ENCODE peak calls at places on chromosome 6, in five cellular contexts. One of them, this sample, is unnamed.

GRCh38 chr6:141744194-141744925 is 388.4 kb upstream of the GJE1 start:
- DNase-seq in GM12878: no peak
- DNase-seq in tibial nerve: no peak
- DNase-seq in A549: no peak
- DNase-seq in esophagus muscularis mucosa: no peak
- DNase-seq in this sample: no peak

GRCh38 chr6:14635195-14635594 is 517.6 kb downstream of the CD83 start:
- DNase-seq in GM12878: no peak
- DNase-seq in tibial nerve: no peak
- DNase-seq in A549: no peak
- DNase-seq in esophagus muscularis mucosa: no peak
- DNase-seq in this sample: peak

GRCh38 chr6:107740496-107741190 is 83.5 kb downstream of the SCML4 start:
- DNase-seq in GM12878: no peak
- DNase-seq in tibial nerve: no peak
- DNase-seq in A549: no peak
- DNase-seq in esophagus muscularis mucosa: peak
- DNase-seq in this sample: peak

GRCh38 chr6:136014454-136015421 is 163.2 kb downstream of the PDE7B start:
- DNase-seq in GM12878: no peak
- DNase-seq in tibial nerve: no peak
- DNase-seq in A549: peak
- DNase-seq in esophagus muscularis mucosa: no peak
- DNase-seq in this sample: no peak

GRCh38 chr6:160069050-160069454 is 52.6 kb upstream of the SLC22A1 start:
- DNase-seq in GM12878: peak
- DNase-seq in tibial nerve: no peak
- DNase-seq in A549: no peak
- DNase-seq in esophagus muscularis mucosa: no peak
- DNase-seq in this sample: peak

GRCh38 chr6:46736913-46737312 is 1.7 kb upstream of the PLA2G7 start:
- DNase-seq in GM12878: no peak
- DNase-seq in tibial nerve: no peak
- DNase-seq in A549: no peak
- DNase-seq in esophagus muscularis mucosa: no peak
- DNase-seq in this sample: no peak

GRCh38 chr6:87959083-87959482 is 88.6 kb upstream of the SPACA1 start:
- DNase-seq in GM12878: no peak
- DNase-seq in tibial nerve: no peak
- DNase-seq in A549: no peak
- DNase-seq in esophagus muscularis mucosa: no peak
- DNase-seq in this sample: no peak

GRCh38 chr6:116971959-116972358 is 94.9 kb downstream of the RFX6 start:
- DNase-seq in GM12878: no peak
- DNase-seq in tibial nerve: no peak
- DNase-seq in A549: peak
- DNase-seq in esophagus muscularis mucosa: no peak
- DNase-seq in this sample: peak

GRCh38 chr6:128327890-128328289 is 192.5 kb downstream of the PTPRK start:
- DNase-seq in GM12878: no peak
- DNase-seq in tibial nerve: no peak
- DNase-seq in A549: peak
- DNase-seq in esophagus muscularis mucosa: no peak
- DNase-seq in this sample: peak

DNA sequence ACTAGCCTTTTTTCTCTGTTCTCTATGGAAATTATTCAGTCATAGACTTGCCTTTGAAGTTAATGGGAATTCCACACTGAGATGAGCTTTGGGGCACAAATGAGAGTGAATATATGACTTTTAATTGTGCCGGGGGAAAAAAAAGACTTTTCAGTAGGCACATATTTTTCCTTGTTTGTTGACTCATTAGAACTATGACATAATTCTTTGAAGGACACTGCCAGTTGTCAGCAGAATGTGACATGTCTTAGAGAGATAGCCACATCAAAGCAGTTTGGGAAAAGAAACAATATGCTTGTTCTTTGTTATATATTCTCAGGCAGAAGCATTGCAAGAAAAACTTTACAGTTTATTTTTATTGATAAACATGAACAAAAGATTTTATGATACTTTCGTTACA is 138.3 kb downstream of the COL9A1 start:
- DNase-seq in GM12878: no peak
- DNase-seq in tibial nerve: no peak
- DNase-seq in A549: no peak
- DNase-seq in esophagus muscularis mucosa: no peak
- DNase-seq in this sample: no peak
- TF ChIP-seq EP300 in GM12878: no peak
- TF ChIP-seq EP300 in tibial nerve: no peak
- TF ChIP-seq EP300 in A549: no peak
- TF ChIP-seq EP300 in esophagus muscularis mucosa: no peak
- TF ChIP-seq EP300 in this sample: no peak

DNA sequence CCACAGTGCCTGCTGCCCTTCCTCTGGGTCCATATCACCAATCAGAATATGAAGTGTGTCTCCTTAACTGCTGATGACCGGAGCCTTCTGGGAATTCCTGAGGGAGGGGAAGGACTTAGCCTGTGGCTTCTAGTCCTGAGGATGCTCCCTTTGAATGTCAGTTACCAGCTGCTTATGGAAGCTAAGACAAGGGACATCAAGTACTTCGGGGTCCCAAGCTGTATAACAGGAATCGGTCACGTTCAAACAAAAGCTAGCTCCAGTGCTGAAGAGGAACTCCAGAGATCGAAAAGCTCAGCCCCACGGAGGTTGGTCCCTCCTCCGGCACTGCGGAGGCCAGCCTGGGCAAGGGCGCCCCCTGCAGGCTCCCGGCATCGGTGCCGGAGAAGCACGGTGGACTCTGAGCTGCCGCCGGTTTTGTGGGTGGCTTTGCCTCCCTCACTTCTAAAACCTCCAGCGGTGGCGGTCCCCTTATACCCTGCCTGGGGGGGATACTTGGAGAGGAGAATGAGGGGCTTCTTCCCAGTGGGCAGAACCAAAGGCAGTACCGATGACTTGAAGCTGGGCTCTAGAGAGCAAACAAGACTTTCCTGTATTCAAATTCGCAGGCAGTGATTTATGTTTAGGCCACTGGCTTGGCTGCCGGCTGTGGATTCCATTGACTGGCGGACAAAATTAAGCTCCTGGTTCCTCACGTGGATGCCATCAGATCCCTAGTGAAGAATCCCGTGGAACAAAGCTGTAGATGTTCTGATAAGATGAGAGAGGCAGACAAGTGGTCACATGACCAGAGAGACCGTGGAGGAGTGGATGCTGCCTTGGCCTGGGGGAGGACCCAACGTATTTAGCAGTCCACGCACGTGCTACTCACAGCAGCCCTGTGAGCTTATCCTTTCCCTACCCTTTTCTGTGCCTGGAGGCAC is 16.2 kb upstream of the UBR2 start:
- DNase-seq in GM12878: no peak
- DNase-seq in tibial nerve: peak
- DNase-seq in A549: peak
- DNase-seq in esophagus muscularis mucosa: peak
- DNase-seq in this sample: peak
- H3K27ac ChIP-seq in GM12878: no peak
- H3K27ac ChIP-seq in tibial nerve: peak
- H3K27ac ChIP-seq in A549: peak
- H3K27ac ChIP-seq in esophagus muscularis mucosa: peak
- H3K27ac ChIP-seq in this sample: peak

GRCh38 chr6:137334884-137335283 is 115.7 kb upstream of the IFNGR1 start:
- DNase-seq in GM12878: no peak
- DNase-seq in tibial nerve: no peak
- DNase-seq in A549: no peak
- DNase-seq in esophagus muscularis mucosa: no peak
- DNase-seq in this sample: no peak
- TF ChIP-seq EP300 in GM12878: no peak
- TF ChIP-seq EP300 in tibial nerve: no peak
- TF ChIP-seq EP300 in A549: no peak
- TF ChIP-seq EP300 in esophagus muscularis mucosa: no peak
- TF ChIP-seq EP300 in this sample: no peak

DNA sequence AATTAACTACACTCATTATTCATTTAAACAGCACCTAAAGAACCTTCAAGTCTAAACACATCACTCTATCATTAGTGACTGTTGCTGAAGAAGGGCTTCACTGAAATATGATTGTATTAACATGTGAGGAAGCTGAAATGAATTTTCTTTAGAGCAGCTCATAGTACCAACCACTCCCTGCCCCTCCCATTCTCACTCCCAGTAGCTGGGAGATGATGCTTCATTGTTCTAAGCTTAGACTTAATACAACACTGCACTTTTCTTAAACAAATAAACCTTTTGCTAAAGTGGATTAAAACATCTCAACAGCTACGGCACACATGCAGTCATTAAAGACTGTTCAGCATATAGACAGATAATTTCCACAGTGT is 63.1 kb downstream of the ATXN1 start:
- DNase-seq in GM12878: no peak
- DNase-seq in tibial nerve: no peak
- DNase-seq in A549: no peak
- DNase-seq in esophagus muscularis mucosa: no peak
- DNase-seq in this sample: no peak
- H3K27ac ChIP-seq in GM12878: no peak
- H3K27ac ChIP-seq in tibial nerve: peak
- H3K27ac ChIP-seq in A549: peak
- H3K27ac ChIP-seq in esophagus muscularis mucosa: no peak
- H3K27ac ChIP-seq in this sample: peak

GRCh38 chr6:157539900-157540752 is 159.1 kb downstream of the ZDHHC14 start:
- DNase-seq in GM12878: no peak
- DNase-seq in tibial nerve: no peak
- DNase-seq in A549: no peak
- DNase-seq in esophagus muscularis mucosa: no peak
- DNase-seq in this sample: peak
- TF ChIP-seq EP300 in GM12878: no peak
- TF ChIP-seq EP300 in tibial nerve: no peak
- TF ChIP-seq EP300 in A549: no peak
- TF ChIP-seq EP300 in esophagus muscularis mucosa: no peak
- TF ChIP-seq EP300 in this sample: no peak

GRCh38 chr6:3281669-3282460 is 23.1 kb downstream of the PSMG4 start:
- DNase-seq in GM12878: no peak
- DNase-seq in tibial nerve: no peak
- DNase-seq in A549: peak
- DNase-seq in esophagus muscularis mucosa: no peak
- DNase-seq in this sample: peak
- H3K27ac ChIP-seq in GM12878: no peak
- H3K27ac ChIP-seq in tibial nerve: peak
- H3K27ac ChIP-seq in A549: peak
- H3K27ac ChIP-seq in esophagus muscularis mucosa: peak
- H3K27ac ChIP-seq in this sample: peak

This sample was measured in transverse colon.